ENCODE peak calls at places on chromosome 15, in seven cellular contexts. V is HepG2, M is HCT116, I is K562, W is endothelial cell of umbilical vein, P is H1, Y is GM12878. O is an unnamed sample.

GRCh38 chr15:34437687-34438086 is at the start of gene GOLGA8A:
- DNase-seq in V (peak; percentile 26), M (peak; percentile 62), I (peak; percentile 89), W (peak; percentile 81), P (peak; percentile 77), Y (peak; percentile 74), O (peak; percentile 2)

GRCh38 chr15:84817461-84818081 is 415 bp downstream of the ALPK3 start:
- DNase-seq in V (no peak), M (no peak), I (no peak), W (peak; percentile 50), P (peak; percentile 76), Y (no peak), O (no peak)

GRCh38 chr15:98062869-98063268 is 102.4 kb downstream of the ARRDC4 start:
- DNase-seq in V (no peak), M (no peak), I (no peak), W (no peak), P (no peak), Y (no peak), O (no peak)

GRCh38 chr15:100844778-100845177 is 34.9 kb upstream of the ALDH1A3 start:
- DNase-seq in V (no peak), M (no peak), I (no peak), W (no peak), P (no peak), Y (no peak), O (no peak)

GRCh38 chr15:29871401-29871800 is 49.1 kb upstream of the TJP1 start:
- DNase-seq in V (no peak), M (no peak), I (no peak), W (peak; percentile 28), P (no peak), Y (no peak), O (no peak)

GRCh38 chr15:72168131-72168825 is 29.3 kb downstream of the GRAMD2A start:
- DNase-seq in V (no peak), M (no peak), I (peak; percentile 35), W (no peak), P (no peak), Y (no peak), O (no peak)

GRCh38 chr15:96431787-96432186 is 101.3 kb downstream of the NR2F2 start:
- DNase-seq in V (no peak), M (no peak), I (no peak), W (peak; percentile 39), P (no peak), Y (no peak), O (no peak)

GRCh38 chr15:82999905-83000671 is 11.4 kb downstream of the C15orf40 start:
- DNase-seq in V (peak; percentile 28), M (no peak), I (peak; percentile 47), W (peak; percentile 71), P (peak; percentile 43), Y (peak; percentile 43), O (peak; percentile 37)

GRCh38 chr15:94387854-94388441 is 156.6 kb downstream of the MCTP2 start:
- DNase-seq in V (no peak), M (no peak), I (no peak), W (no peak), P (no peak), Y (peak; percentile 5), O (peak; percentile 12)

GRCh38 chr15:27792756-27793264 is 306.3 kb downstream of the OCA2 start:
- DNase-seq in V (no peak), M (no peak), I (no peak), W (no peak), P (no peak), Y (no peak), O (no peak)

GRCh38 chr15:89192136-89192535 is 29.2 kb downstream of the RLBP1 start:
- DNase-seq in V (no peak), M (no peak), I (no peak), W (peak; percentile 10), P (no peak), Y (no peak), O (no peak)

GRCh38 chr15:43509002-43509922 is 8.1 kb upstream of the MAP1A start:
- DNase-seq in V (peak; percentile 20), M (no peak), I (peak; percentile 20), W (no peak), P (no peak), Y (no peak), O (no peak)

GRCh38 chr15:101438482-101439284 is 50.8 kb downstream of the PCSK6 start:
- DNase-seq in V (peak; percentile 97), M (no peak), I (no peak), W (no peak), P (peak; percentile 39), Y (no peak), O (no peak)

GRCh38 chr15:42511010-42511396 is 15.6 kb downstream of the SNAP23 start:
- DNase-seq in V (no peak), M (no peak), I (no peak), W (peak; percentile 32), P (no peak), Y (no peak), O (no peak)

GRCh38 chr15:62964251-62964650 is 78.3 kb upstream of the TPM1 start:
- DNase-seq in V (no peak), M (no peak), I (no peak), W (no peak), P (no peak), Y (no peak), O (no peak)

GRCh38 chr15:25701716-25702465 is 161.2 kb downstream of the ATP10A start:
- DNase-seq in V (no peak), M (no peak), I (no peak), W (no peak), P (no peak), Y (no peak), O (no peak)

GRCh38 chr15:70579766-70580165 is 183.6 kb downstream of the UACA start:
- DNase-seq in V (no peak), M (no peak), I (no peak), W (no peak), P (no peak), Y (no peak), O (no peak)

GRCh38 chr15:38565287-38565670 is 665 bp upstream of the RASGRP1 start:
- DNase-seq in V (no peak), M (no peak), I (no peak), W (no peak), P (no peak), Y (no peak), O (no peak)
- TF ChIP-seq EZH2 in V (no peak), M (no peak), I (no peak), W (no peak), P (peak; percentile 53), Y (no peak), O (no peak)

DNA sequence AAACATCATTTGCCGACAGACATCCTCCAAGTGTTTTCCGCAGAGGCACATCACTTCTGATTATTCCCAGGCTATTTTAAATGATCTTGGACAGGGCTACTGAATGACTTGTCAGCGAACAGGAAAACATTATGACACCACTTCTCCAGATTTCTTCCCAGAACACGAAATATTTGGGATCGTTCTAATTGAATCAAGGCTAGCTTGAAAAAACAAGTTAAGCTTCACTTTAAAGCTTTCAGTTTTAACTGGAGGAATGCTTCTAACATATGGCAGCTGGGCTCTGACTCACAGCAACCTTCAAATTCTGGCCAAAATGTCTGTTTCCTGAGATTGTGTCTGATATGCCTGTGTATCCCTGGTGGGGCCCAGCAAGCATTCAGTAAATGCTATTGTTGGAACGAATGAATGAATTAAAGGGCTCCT is 127.0 kb upstream of the ICE2 start:
- DNase-seq in V (no peak), M (no peak), I (no peak), W (peak; percentile 99), P (no peak), Y (no peak), O (no peak)
- H3K9ac ChIP-seq in V (no peak overlapping the region), M (no peak overlapping the region), I (no peak overlapping the region), W (peak overlapping the region; percentile 91), P (no peak overlapping the region), Y (no peak overlapping the region), O (no peak overlapping the region)

DNA sequence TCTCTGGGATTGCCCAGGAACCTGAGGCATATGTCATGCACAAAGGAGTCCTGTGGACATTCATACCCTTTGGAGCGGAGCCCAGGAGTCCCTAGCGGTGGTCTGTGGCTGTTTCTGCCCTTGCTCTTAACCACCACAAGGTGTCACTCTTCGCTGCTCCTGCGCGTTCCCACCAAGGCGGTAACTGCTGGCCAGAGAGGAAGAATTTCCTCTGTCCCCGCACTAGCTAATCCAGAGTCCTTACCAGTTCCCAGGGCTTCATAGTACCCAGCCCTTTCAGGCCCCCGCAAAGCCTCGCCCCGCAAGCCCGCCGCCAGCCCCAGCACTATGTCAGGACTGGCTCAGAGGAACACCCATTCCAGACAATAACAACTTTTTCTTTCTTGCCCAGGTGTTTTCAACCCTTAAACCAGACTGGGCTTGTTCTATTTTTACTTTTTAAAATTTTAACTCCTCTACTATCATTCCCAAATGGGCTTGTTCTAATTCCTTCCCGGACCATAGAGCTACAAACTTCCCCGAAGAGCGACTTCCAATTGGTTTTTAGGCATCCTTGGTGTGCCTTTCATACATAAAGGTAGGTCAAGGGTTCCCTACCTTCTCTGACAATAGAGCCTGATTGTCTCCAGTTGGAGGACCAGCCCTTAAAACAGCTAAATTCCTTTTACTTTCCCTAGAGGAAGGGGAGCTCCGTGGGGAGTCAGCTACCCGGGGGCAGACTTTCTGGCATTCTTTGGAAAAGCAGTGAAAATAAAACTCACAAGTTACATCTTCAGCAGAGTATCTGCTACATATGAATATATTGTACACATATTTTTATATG is 31.8 kb upstream of the ZNF774 start:
- DNase-seq in V (peak; percentile 84), M (peak; percentile 81), I (peak; percentile 85), W (peak; percentile 91), P (peak; percentile 79), Y (peak; percentile 45), O (no peak)
- TF ChIP-seq POLR2AphosphoS5 in V (no peak), M (no peak), I (no peak), W (no peak), P (no peak), Y (no peak), O (no peak)

GRCh38 chr15:93087825-93088199 is 1.2 kb downstream of the RGMA start:
- DNase-seq in V (peak; percentile 22), M (peak; percentile 22), I (peak; percentile 65), W (peak; percentile 47), P (peak; percentile 84), Y (peak; percentile 15), O (peak; percentile 45)

GRCh38 chr15:93089855-93090305 is 869 bp upstream of the RGMA start:
- DNase-seq in V (no peak), M (no peak), I (no peak), W (no peak), P (no peak), Y (no peak), O (no peak)

GRCh38 chr15:93088981-93089854 is at the start of gene RGMA:
- DNase-seq in V (no peak), M (no peak), I (no peak), W (no peak), P (peak; percentile 71), Y (no peak), O (no peak)

GRCh38 chr15:93086791-93087190 is 2.2 kb downstream of the RGMA start:
- DNase-seq in V (no peak), M (no peak), I (no peak), W (no peak), P (no peak), Y (no peak), O (no peak)

DNA sequence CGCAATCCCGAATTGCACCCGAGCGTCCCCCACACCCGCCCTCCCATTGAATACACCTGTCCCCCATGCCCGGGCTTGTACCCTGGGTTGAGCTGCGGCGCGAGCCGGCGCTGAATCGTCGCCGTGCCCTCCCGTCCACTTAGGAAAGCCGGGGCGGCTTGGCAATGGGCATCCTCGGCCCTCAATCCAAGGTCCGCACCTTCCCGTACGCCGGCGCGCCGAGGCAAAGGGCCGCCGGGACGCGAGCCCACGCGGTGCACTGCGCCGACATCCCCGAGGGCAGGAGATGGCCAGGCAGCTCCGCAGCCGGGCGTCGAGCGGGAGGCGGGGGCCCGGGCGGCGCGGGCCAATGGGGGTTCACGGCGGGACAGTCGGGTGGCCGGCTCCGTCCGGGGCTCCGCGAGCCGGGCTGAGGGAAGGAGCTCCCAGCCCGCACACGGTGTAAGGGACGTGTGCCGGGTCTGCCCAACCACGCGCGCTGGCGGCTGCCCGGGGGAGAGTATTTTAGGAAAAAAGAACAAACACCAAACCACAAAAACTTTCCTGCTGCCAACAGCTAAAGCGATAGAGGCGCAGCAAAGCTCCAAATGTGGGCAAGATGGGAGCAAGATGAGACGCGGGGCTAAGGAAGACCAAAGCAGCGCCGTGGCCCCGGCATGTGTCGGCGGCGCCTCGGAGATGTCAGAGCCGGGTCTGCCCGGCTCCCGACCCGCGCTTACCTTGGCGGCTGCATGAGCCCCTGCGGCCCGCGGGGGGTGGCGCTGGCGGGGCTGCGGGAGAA is 621 bp downstream of the RGMA start:
- DNase-seq in V (no peak), M (no peak), I (no peak), W (no peak), P (peak; percentile 82), Y (no peak), O (no peak)
- TF ChIP-seq EZH2 in V (peak; percentile 53), M (no peak), I (no peak), W (peak; percentile 89), P (no peak), Y (peak; percentile 18), O (peak; percentile 50)